ENCODE peak calls at places on chromosome X, in six cellular contexts. J, M, T, D, S and O are unnamed samples.

GRCh38 chrX:112830540-112830939 is 10.1 kb downstream of the AMOT start:
- DNase-seq in J (no peak), S (no peak), D (no peak), M (no peak), T (no peak), O (no peak)

GRCh38 chrX:38172596-38172995 is 48.1 kb downstream of the SRPX start:
- DNase-seq in S (no peak), M (no peak), T (no peak), J (no peak), D (no peak), O (no peak)

GRCh38 chrX:39030636-39031035 is 229.4 kb downstream of the MID1IP1 start:
- DNase-seq in J (no peak), M (no peak), S (no peak), D (no peak), T (no peak), O (no peak)

GRCh38 chrX:50635811-50636365 is 165.3 kb upstream of the DGKK start:
- DNase-seq in J (no peak), D (no peak), T (no peak), S (no peak), M (no peak), O (no peak)

GRCh38 chrX:50707376-50707775 is 106.6 kb downstream of the SHROOM4 start:
- DNase-seq in D (no peak), S (peak), T (no peak), M (no peak), J (no peak), O (no peak)

GRCh38 chrX:134373736-134374135 is 86.2 kb upstream of the HPRT1 start:
- DNase-seq in T (no peak), J (no peak), D (peak), M (no peak), S (peak), O (peak)

GRCh38 chrX:11399481-11399880 is 106.3 kb downstream of the AMELX start:
- DNase-seq in S (no peak), J (no peak), M (no peak), D (no peak), T (no peak), O (no peak)

GRCh38 chrX:24231169-24231568 is 81.6 kb downstream of the ZFX start:
- DNase-seq in M (no peak), J (peak), S (peak), T (no peak), D (peak), O (peak)

GRCh38 chrX:74890676-74891430 is 34.4 kb downstream of the NEXMIF start:
- DNase-seq in S (no peak), M (peak), T (peak), J (no peak), D (no peak), O (no peak)

GRCh38 chrX:129932792-129933321 is 26.9 kb downstream of the UTP14A start:
- DNase-seq in M (no peak), D (peak), T (no peak), J (peak), S (no peak), O (peak)
- TF ChIP-seq MYC in M (no peak), D (peak), T (no peak), J (no peak), S (no peak), O (no peak)

DNA sequence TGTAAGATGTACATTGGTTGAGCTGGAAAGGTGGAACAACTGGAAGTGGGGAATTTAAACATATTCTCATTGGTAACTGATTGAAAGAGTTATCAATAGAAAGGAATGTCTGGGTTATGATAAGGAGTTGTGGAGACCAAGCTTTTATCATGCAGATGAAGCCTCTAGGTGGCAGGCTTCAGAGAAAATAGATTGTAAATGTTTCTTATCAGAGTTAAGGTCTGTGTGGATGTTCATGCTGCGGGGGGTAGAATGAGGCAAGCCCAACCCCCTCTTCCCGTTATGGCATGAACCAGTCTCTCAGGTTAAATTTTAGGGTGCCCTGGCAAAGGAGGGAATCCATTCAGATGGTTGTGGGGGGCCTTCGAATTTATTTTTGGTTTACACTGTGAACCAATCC is 16.0 kb downstream of the ARSD start:
- DNase-seq in S (no peak), M (no peak), T (no peak), D (no peak), J (no peak), O (peak)
- TF ChIP-seq CTCF in S (no peak), M (peak), T (no peak), D (no peak), J (peak), O (peak)

DNA sequence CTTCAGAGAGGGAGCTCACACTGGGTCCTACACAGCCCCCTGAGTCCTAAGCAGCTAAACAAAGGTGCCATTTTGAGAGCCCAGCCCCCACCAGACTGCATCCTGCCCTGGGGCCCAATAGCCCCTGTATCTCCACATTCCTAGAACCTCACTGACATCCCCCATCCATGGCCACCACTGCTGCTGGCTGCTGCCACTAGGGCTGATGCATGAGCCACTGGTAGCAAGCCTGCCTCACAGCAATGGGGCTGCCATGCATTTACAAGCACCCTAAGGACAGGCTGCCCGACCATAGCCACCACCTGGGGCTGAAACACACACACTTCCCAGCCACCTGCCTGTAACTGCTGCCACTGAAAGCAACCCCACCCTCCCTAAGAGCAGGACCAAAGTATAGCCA is 26.5 kb upstream of the TRO start:
- DNase-seq in J (no peak), D (no peak), M (no peak), S (no peak), T (no peak), O (no peak)
- TF ChIP-seq MYC in J (no peak), D (no peak), M (no peak), S (no peak), T (no peak), O (no peak)

GRCh38 chrX:30308263-30309138 is 689 bp downstream of the NR0B1 start:
- DNase-seq in J (peak), T (no peak), M (no peak), S (peak), D (no peak), O (no peak)
- TF ChIP-seq CTCF in J (peak), T (no peak), M (no peak), S (peak), D (no peak), O (no peak)

GRCh38 chrX:16316336-16316735 is 149.1 kb downstream of the MAGEB17 start:
- DNase-seq in M (no peak), T (no peak), J (no peak), S (no peak), D (no peak), O (no peak)

GRCh38 chrX:16312761-16313623 is 145.7 kb downstream of the MAGEB17 start:
- DNase-seq in T (no peak), S (no peak), J (no peak), M (no peak), D (no peak), O (no peak)

GRCh38 chrX:16310326-16310725 is 143.0 kb downstream of the MAGEB17 start:
- DNase-seq in D (no peak), M (no peak), J (no peak), S (no peak), T (no peak), O (no peak)

GRCh38 chrX:16307950-16308349 is 140.7 kb downstream of the MAGEB17 start:
- DNase-seq in M (no peak), S (no peak), J (no peak), D (no peak), T (no peak), O (no peak)

DNA sequence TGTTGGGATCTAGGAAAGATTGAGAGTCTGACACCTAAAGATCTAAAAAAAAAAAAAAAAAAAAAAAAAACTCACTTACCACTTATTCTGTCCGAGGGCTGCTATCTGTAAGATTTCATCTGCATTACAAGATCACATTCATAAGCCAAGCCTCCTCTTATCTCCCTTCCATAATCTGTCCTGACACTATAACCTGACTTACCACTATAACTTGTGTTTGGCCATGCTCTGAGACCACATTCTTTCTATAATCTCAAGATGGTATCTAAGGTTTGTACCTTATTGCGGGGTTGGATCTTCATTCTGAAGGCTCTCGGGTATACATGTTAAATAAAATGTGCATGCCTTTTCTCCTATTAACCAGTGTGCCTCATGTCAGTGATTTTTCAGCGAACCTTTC is 144.4 kb downstream of the MAGEB17 start:
- DNase-seq in S (no peak), J (no peak), D (no peak), T (no peak), M (no peak), O (no peak)
- TF ChIP-seq MYC in S (no peak), J (no peak), D (no peak), T (no peak), M (no peak), O (no peak)

GRCh38 chrX:28920554-28920953 is 333.3 kb downstream of the IL1RAPL1 start:
- DNase-seq in S (peak), M (no peak), J (no peak), D (no peak), T (no peak), O (no peak)

GRCh38 chrX:28920141-28920540 is 332.9 kb downstream of the IL1RAPL1 start:
- DNase-seq in D (no peak), J (no peak), T (no peak), M (no peak), S (no peak), O (no peak)

DNA sequence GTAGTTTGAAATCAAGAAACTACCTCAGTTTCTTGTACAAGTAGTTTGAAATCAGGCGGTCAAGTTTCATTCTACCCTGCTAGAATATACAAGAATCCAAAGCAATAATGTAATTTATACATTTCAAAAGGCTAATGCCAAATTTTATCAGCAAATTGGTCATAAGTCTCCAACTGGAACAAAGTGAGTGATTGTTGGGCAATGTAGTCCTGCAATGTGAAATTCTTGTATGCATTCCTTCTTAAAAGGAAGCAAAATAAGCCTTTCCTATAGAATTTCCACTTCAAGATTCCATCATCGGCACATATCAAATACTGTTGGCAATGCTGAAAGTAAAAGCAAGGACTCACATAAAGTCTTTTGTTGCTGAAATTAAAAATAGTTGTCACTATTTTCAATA is 334.9 kb downstream of the IL1RAPL1 start:
- DNase-seq in M (no peak), S (no peak), T (no peak), D (no peak), J (no peak), O (no peak)
- TF ChIP-seq CTCF in M (no peak), S (no peak), T (no peak), D (no peak), J (no peak), O (no peak)

GRCh38 chrX:6226646-6227444 is 1.8 kb downstream of the NLGN4X start:
- DNase-seq in T (no peak), D (no peak), M (no peak), S (no peak), J (no peak), O (no peak)
- TF ChIP-seq MYC in T (no peak), D (no peak), M (no peak), S (no peak), J (no peak), O (no peak)

DNA sequence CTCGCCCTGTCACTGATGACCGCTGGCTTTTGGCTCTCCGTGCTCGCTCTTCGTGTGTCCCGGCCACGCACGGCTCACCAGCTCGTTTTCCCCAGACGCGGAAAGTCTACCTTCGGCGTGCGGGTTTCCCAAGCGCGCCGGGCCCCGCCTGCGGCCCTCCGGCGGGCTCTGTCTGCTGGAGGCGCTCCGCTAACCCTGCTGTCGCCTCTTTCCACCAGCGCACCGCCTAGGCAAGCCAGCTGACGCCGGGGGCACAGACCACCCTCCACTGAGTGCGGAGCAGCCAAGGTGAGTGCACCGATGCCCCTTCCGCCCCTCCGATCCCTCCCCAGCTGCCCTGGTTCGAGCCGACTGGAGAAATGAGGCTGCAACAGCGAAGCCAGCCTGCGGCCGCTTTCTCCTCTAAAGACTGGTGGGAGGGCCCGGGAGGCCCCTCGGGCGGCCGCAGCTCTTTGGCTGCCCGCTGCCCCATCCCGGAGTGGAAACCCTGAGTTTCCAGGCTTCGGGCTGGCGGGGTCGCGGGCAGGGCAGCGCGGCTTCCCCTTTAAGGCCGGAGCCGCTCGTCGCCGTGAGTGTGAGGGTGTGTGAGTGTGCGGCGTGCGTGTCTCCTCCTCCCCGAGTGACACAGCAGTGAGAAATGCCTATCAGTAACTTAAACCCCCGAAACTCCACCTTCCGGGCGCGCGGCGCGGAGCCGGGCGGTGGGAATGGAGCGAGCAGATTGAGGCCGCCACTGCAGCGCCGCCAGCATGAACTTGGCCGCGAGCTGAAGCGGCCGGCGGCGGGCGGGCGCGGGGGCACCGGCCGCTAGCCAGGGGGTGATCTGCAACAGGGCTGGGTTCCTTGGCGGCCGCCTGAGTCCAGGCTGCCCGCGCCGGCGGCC is at the start of gene MAMLD1:
- DNase-seq in T (no peak), M (no peak), D (peak), S (peak), J (peak), O (peak)
- TF ChIP-seq CTCF in T (no peak), M (no peak), D (no peak), S (no peak), J (no peak), O (no peak)

GRCh38 chrX:1466232-1466661 is 13.5 kb upstream of the ASMTL start:
- DNase-seq in J (no peak), M (no peak), S (no peak), D (no peak), T (no peak), O (no peak)
- TF ChIP-seq MYC in J (no peak), M (no peak), S (no peak), D (no peak), T (no peak), O (no peak)

GRCh38 chrX:144809025-144809424 is 438.3 kb upstream of the SPANXN1 start:
- DNase-seq in T (no peak), J (no peak), M (no peak), D (no peak), S (no peak), O (no peak)
- TF ChIP-seq CTCF in T (no peak), J (no peak), M (no peak), D (no peak), S (no peak), O (no peak)